ENCODE peak calls at places on chromosomes 7 and 10, in five cellular contexts. K is CD8-positive, alpha-beta T cell; X is foreskin fibroblast; W is lower lobe of right lung; Y is IMR-90. I is an unnamed sample.

GRCh38 chr7:17545348-17545747 is 246.9 kb downstream of the AHR start:
- DNase-seq in K (no peak), X (no peak), W (no peak), Y (no peak), I (no peak)

GRCh38 chr10:70307096-70307495 is 23.3 kb upstream of the NPFFR1 start:
- DNase-seq in W (no peak), Y (no peak), K (no peak), X (no peak), I (no peak)

GRCh38 chr10:101848408-101848807 is 4.8 kb upstream of the KCNIP2 start:
- DNase-seq in K (no peak), W (peak; percentile 34), X (no peak), Y (no peak), I (no peak)

GRCh38 chr7:25384820-25385560 is 156.7 kb upstream of the NPVF start:
- DNase-seq in K (no peak), Y (no peak), X (no peak), W (no peak), I (no peak)

GRCh38 chr7:103134866-103135554 is 13.9 kb downstream of the NAPEPLD start:
- DNase-seq in X (no peak), Y (no peak), K (no peak), W (no peak), I (peak; percentile 50)

GRCh38 chr10:97089209-97089865 is 96.4 kb downstream of the SLIT1 start:
- DNase-seq in K (no peak), X (no peak), Y (no peak), W (no peak), I (no peak)

GRCh38 chr10:6738464-6738824 is 158.4 kb upstream of the PRKCQ start:
- DNase-seq in Y (peak; percentile 33), K (no peak), W (no peak), X (no peak), I (no peak)

GRCh38 chr10:125120046-125120710 is 40.2 kb downstream of the CTBP2 start:
- DNase-seq in K (no peak), X (no peak), Y (peak; percentile 54), W (no peak), I (peak; percentile 68)

GRCh38 chr7:18894155-18894554 is 223.3 kb downstream of the TWIST1 start:
- DNase-seq in X (no peak), Y (no peak), W (no peak), K (no peak), I (no peak)

GRCh38 chr10:130359711-130360110 is 223.5 kb downstream of the GLRX3 start:
- DNase-seq in Y (no peak), X (no peak), K (no peak), W (no peak), I (no peak)

GRCh38 chr10:110137142-110137545 is 70.3 kb upstream of the MXI1 start:
- DNase-seq in W (no peak), K (no peak), X (peak; percentile 55), Y (peak; percentile 78), I (peak; percentile 82)

GRCh38 chr10:124604214-124605000 is 139.8 kb downstream of the FAM53B start:
- DNase-seq in X (no peak), W (no peak), Y (no peak), K (no peak), I (no peak)

GRCh38 chr10:114281461-114281860 is 42.4 kb downstream of the VWA2 start:
- DNase-seq in X (no peak), W (no peak), K (no peak), Y (no peak), I (no peak)
- TF ChIP-seq CTCF in X (no peak), W (no peak), K (no peak), Y (no peak), I (no peak)

GRCh38 chr10:128287099-128287498 is 160.9 kb upstream of the MKI67 start:
- DNase-seq in X (no peak), K (no peak), W (no peak), Y (no peak), I (no peak)

GRCh38 chr10:128286413-128287097 is 160.3 kb upstream of the MKI67 start:
- DNase-seq in W (no peak), X (no peak), Y (no peak), K (no peak), I (no peak)

DNA sequence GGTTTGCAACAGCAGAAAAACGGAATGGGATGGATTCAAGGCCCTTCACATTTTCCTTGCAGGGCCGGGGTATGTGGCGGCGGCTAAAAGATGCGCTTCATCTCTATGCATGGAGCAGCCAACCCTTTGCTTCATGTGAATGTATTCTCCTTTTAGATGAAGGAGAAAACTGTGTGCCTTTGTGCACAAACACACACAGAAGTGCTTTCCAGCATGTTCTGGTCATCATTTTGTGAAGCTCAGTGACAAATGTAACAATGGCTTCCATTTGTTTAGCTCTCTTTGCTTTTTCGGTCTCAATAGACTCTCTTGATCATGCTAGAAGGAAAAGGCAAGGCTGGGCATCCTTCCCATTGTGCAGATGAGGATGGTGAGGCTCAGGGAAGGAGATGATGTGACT is 161.7 kb upstream of the MKI67 start:
- DNase-seq in Y (no peak), W (no peak), X (no peak), K (no peak), I (no peak)
- TF ChIP-seq CTCF in Y (no peak), W (no peak), X (no peak), K (no peak), I (no peak)

DNA sequence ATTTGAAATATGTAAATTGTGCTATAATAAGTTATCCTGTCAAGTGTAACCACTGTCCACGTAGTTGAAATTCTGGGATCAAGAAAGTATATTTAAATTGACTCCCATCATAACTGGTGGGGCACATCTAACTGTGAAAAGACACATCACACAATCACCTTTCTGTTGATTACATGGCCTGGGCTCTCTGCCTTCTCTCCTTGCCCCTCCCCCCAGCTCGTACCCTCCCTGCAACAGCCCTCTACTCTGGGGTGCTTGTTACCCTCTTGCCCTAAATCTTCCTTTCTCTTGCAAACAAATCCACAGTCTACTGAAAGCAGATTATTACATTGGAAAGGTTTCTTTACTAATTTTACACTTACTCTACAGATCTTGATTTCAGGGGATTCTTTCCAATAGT is 56.3 kb downstream of the CCDC186 start:
- DNase-seq in W (no peak), Y (no peak), K (no peak), X (no peak), I (no peak)
- TF ChIP-seq CTCF in W (no peak), Y (no peak), K (no peak), X (no peak), I (no peak)

GRCh38 chr7:7014827-7015610 is 167.3 kb upstream of the C1GALT1 start:
- DNase-seq in K (no peak), Y (no peak), W (no peak), X (no peak), I (no peak)
- TF ChIP-seq CTCF in K (no peak), Y (no peak), W (no peak), X (no peak), I (no peak)

GRCh38 chr10:18217577-18217976 is 77.4 kb downstream of the CACNB2 start:
- DNase-seq in W (no peak), K (no peak), X (no peak), Y (no peak), I (no peak)

GRCh38 chr10:18211862-18212261 is 71.6 kb downstream of the CACNB2 start:
- DNase-seq in X (no peak), Y (no peak), K (no peak), W (no peak), I (no peak)

GRCh38 chr10:18219096-18219495 is 78.9 kb downstream of the CACNB2 start:
- DNase-seq in W (no peak), Y (no peak), X (no peak), K (no peak), I (no peak)

GRCh38 chr10:18216482-18216881 is 76.3 kb downstream of the CACNB2 start:
- DNase-seq in Y (peak; percentile 62), W (no peak), K (no peak), X (peak; percentile 37), I (peak; percentile 30)

DNA sequence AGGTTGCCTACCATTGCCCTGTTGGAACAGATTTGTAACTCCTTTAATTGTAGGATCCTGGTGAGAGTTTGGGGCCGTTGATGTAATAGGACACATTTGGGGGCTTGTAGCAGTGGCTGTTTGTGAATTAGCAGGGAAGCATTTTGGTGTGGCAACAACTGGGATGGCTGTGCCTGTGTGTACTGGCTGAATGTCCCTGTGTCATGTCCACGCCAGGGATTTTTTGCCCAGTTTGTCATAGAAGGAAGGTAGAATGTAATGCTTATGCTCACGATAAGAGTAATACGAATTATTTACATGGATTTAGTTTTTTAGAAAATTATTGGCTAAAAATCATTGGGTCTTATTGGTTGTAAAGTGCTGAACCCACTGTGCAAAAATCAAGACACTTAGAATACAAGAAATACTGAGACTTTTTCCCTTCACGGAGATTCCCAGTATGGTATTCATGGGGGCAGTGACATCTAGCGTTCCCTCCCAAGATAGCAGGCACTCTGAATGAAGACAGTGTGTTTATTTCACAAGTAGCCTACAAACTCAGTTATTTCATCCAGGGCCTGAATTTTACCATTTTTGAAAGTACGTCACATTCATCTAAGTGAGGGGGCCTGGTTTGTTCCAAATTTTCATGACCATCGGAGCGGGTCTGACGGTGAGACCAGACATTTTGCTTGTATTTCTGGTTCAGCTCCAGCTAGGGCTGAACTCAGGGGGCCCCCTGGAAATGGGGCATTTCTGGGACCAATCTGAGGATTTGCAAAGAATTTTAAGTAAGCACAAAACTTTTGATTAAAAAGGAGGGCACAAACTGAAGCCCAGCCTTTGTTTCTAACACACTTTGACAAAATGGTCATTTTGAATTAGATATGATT is 74.7 kb downstream of the CACNB2 start:
- DNase-seq in W (no peak), K (no peak), Y (peak; percentile 73), X (peak; percentile 51), I (peak; percentile 60)
- TF ChIP-seq CTCF in W (peak; percentile 68), K (no peak), Y (peak; percentile 90), X (peak; percentile 90), I (peak; percentile 97)

DNA sequence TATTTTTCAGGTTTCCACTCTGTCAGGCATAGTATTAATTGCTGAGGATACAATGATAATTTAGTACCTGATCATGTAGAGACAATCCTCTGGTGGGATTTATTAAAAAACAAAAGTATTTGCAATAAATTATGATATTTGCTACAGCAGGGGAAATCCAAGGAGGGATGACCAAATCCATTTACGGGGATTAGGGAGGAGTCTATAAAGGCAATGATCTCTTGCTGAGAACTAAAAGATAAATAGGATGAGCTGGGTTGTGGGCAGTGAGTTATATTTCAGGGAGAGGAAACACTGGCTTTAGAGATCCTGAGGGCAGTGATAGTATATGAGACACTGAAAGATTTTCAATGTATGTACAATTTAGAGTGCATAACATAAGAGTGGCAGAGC is 305.5 kb downstream of the GPR37 start:
- DNase-seq in Y (peak; percentile 6), X (no peak), W (no peak), K (no peak), I (no peak)
- TF ChIP-seq CTCF in Y (no peak), X (no peak), W (no peak), K (no peak), I (no peak)

DNA sequence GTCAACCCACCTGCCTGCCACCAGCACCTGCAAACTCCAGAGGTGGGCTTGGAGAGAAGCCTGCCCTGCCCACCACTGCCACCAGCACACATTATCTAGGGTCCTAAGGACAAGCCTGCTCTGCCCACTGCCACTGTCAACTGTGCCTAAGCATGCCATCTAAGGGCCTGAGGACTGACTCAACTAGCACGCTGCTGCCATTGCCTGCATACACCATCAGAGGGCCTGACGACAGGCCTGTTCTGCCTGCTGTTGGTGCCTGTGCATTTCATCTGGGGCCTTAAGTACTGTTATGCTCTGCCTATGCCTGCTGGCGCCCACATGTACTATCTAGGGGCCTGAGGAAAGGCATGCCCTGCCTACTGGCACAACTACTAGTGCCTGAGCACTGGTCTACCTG is 27.0 kb upstream of the LRRD1 start:
- DNase-seq in Y (no peak), W (no peak), K (no peak), X (no peak), I (no peak)
- TF ChIP-seq CTCF in Y (no peak), W (no peak), K (no peak), X (no peak), I (no peak)

I was measured in AG10803.